ENCODE peak calls at places on chromosomes 16 and 17, in four cellular contexts. One of them, this sample, is unnamed.

GRCh38 chr16:68406458-68407041 is 41.8 kb downstream of the SMPD3 start:
- DNase-seq in H9: no peak
- DNase-seq in neuronal stem cell: no peak
- DNase-seq in IMR-90: peak
- DNase-seq in this sample: peak

GRCh38 chr17:18380471-18381157 is 3.0 kb downstream of the EVPLL start:
- DNase-seq in neuronal stem cell: no peak
- DNase-seq in IMR-90: no peak
- DNase-seq in H9: peak
- DNase-seq in this sample: no peak

GRCh38 chr16:66927918-66928649 is 2.7 kb upstream of the RRAD start:
- DNase-seq in IMR-90: peak
- DNase-seq in H9: no peak
- DNase-seq in neuronal stem cell: no peak
- DNase-seq in this sample: peak

GRCh38 chr17:58039975-58040374 is 32.9 kb upstream of the SRSF1 start:
- DNase-seq in neuronal stem cell: no peak
- DNase-seq in H9: no peak
- DNase-seq in IMR-90: no peak
- DNase-seq in this sample: no peak

GRCh38 chr16:87604572-87605135 is 2.3 kb downstream of the JPH3 start:
- DNase-seq in IMR-90: no peak
- DNase-seq in neuronal stem cell: no peak
- DNase-seq in H9: no peak
- DNase-seq in this sample: no peak

GRCh38 chr17:77233635-77234334 is 93.0 kb downstream of the SEC14L1 start:
- DNase-seq in H9: no peak
- DNase-seq in IMR-90: peak
- DNase-seq in neuronal stem cell: no peak
- DNase-seq in this sample: peak

GRCh38 chr17:75783803-75784472 is 668 bp upstream of the UNK start:
- DNase-seq in IMR-90: no peak
- DNase-seq in neuronal stem cell: no peak
- DNase-seq in H9: no peak
- DNase-seq in this sample: no peak

GRCh38 chr16:70252355-70252988 is 732 bp upstream of the EXOSC6 start:
- DNase-seq in neuronal stem cell: peak
- DNase-seq in IMR-90: peak
- DNase-seq in H9: peak
- DNase-seq in this sample: no peak

GRCh38 chr17:52148969-52149351 is 9.6 kb downstream of the CA10 start:
- DNase-seq in IMR-90: no peak
- DNase-seq in neuronal stem cell: no peak
- DNase-seq in H9: no peak
- DNase-seq in this sample: no peak

GRCh38 chr17:32564325-32564724 is 77.5 kb downstream of the CDK5R1 start:
- DNase-seq in H9: no peak
- DNase-seq in IMR-90: no peak
- DNase-seq in neuronal stem cell: no peak
- DNase-seq in this sample: no peak

GRCh38 chr16:2497116-2497630 is 16.6 kb upstream of the ATP6V0C start:
- DNase-seq in neuronal stem cell: no peak
- DNase-seq in H9: no peak
- DNase-seq in IMR-90: no peak
- DNase-seq in this sample: peak

GRCh38 chr17:58998871-58999270 is 107.8 kb downstream of the TRIM37 start:
- DNase-seq in H9: no peak
- DNase-seq in neuronal stem cell: no peak
- DNase-seq in IMR-90: no peak
- DNase-seq in this sample: no peak

GRCh38 chr17:67376509-67376891 is 581 bp upstream of the PITPNC1 start:
- DNase-seq in neuronal stem cell: no peak
- DNase-seq in IMR-90: peak
- DNase-seq in H9: no peak
- DNase-seq in this sample: no peak

GRCh38 chr17:30344283-30345088 is 10.6 kb upstream of the TMIGD1 start:
- DNase-seq in neuronal stem cell: no peak
- DNase-seq in IMR-90: peak
- DNase-seq in H9: no peak
- DNase-seq in this sample: no peak

GRCh38 chr16:31179747-31180458 is at the start of gene FUS:
- DNase-seq in H9: peak
- DNase-seq in neuronal stem cell: peak
- DNase-seq in IMR-90: peak
- DNase-seq in this sample: peak

GRCh38 chr16:31182391-31182790 is 2.5 kb downstream of the FUS start:
- DNase-seq in neuronal stem cell: no peak
- DNase-seq in H9: no peak
- DNase-seq in IMR-90: no peak
- DNase-seq in this sample: no peak

GRCh38 chr16:31177136-31177535 is 2.8 kb upstream of the FUS start:
- DNase-seq in H9: no peak
- DNase-seq in IMR-90: peak
- DNase-seq in neuronal stem cell: no peak
- DNase-seq in this sample: no peak

GRCh38 chr16:31181102-31181830 is 1.3 kb downstream of the FUS start:
- DNase-seq in neuronal stem cell: peak
- DNase-seq in H9: no peak
- DNase-seq in IMR-90: peak
- DNase-seq in this sample: peak

GRCh38 chr16:31179153-31179746 is 689 bp upstream of the FUS start:
- DNase-seq in H9: no peak
- DNase-seq in neuronal stem cell: no peak
- DNase-seq in IMR-90: no peak
- DNase-seq in this sample: no peak
- H2BK120ac ChIP-seq in H9: no peak
- H2BK120ac ChIP-seq in neuronal stem cell: peak
- H2BK120ac ChIP-seq in IMR-90: peak
- H2BK120ac ChIP-seq in this sample: peak

DNA sequence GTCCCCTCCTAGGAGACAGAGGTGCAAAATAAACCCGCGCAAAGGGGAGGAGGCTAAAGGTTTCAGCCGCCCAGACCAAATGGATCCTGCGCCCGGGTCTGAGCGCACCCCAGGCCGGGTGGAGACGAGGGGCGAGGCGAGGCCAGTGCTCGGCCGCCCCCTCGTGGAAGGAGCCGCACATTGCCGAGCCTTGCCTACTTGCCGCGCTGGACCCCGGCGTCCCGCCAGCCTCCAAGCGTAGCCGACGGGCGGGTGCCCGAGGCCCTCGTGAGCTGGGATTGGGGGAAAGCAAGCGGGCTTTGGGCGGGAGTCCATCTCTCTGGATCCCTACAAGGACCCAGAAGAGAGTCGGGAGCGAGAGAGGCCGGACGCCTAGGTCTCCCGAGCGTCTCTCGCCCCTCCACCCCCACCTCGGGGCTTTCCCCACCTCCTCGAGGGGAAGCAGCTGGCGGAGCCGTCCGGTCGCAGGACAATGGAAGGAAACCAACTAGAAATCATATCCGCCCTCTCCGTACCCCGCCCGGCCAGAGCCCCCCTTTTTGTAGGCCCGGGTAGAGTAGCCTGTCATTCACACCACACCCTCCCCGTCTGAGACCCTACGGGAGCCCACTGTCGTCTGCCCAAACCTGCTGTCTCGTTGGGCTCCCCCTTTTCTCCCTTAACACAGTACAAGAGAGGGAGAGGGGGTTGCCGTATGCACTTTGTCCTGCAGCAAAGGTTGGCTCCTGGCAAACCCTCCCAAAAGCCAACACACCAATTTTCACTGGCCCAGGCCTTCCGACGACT is 664 bp upstream of the BCL6B start:
- DNase-seq in H9: peak
- DNase-seq in IMR-90: peak
- DNase-seq in neuronal stem cell: no peak
- DNase-seq in this sample: peak
- H4K8ac ChIP-seq in H9: no peak
- H4K8ac ChIP-seq in IMR-90: peak
- H4K8ac ChIP-seq in neuronal stem cell: no peak
- H4K8ac ChIP-seq in this sample: peak

DNA sequence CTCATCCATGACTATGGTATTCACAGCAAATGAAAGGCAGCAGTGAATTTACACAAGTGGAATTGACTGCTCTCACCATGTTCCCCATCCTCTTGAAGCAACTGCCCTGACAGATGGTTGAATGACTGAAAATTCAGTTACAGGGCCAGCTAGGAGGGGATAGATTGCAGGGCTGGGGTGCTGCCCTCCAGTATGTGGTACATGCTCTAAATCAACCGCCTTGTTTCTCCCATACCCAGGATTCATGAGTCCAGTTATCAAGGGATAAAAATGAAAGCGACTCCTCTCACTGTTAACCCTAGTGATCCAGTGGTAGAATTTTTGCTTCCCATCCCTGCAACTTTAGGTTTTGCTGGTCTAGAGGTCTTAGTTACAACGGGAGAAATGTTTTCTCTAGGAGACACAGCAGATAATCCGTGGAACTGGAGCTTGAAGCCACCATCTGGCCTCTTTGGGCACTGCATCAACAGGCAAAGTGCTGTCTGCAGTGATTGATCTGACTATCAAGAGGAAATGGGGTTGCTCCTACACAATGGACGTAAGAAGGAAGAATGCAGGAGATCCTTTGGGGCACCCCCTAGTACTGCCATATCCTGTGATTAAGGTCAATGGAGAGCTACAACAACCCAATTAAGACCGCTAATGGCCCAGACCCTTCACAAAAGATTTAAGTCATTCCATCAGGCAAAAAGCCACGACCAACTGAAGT is 32.0 kb downstream of the SCPEP1 start:
- DNase-seq in IMR-90: peak
- DNase-seq in H9: peak
- DNase-seq in neuronal stem cell: peak
- DNase-seq in this sample: peak
- H2BK5ac ChIP-seq in IMR-90: no peak
- H2BK5ac ChIP-seq in H9: no peak
- H2BK5ac ChIP-seq in neuronal stem cell: no peak
- H2BK5ac ChIP-seq in this sample: no peak

DNA sequence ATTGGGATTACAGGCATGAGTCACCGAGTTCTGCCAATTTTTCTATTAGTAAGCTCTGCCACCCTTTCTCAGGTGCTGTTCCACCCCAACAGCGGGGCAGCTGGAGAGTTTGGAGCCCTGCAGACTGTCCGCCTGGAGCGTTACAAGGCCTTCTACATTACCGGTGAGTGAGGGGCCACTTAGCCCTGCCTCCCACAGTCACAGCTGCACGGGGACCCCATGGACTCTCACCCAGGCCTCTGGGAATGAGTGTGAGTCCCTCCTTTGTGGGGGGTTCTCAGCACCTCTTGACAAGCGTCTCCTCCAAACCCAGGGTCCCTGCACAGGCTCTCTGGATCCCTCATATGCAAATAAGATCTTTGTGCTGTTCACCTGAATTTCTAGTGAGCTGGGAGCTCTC is 56.0 kb downstream of the WIPI1 start:
- DNase-seq in IMR-90: no peak
- DNase-seq in H9: peak
- DNase-seq in neuronal stem cell: no peak
- DNase-seq in this sample: no peak
- H2BK120ac ChIP-seq in IMR-90: no peak
- H2BK120ac ChIP-seq in H9: no peak
- H2BK120ac ChIP-seq in neuronal stem cell: no peak
- H2BK120ac ChIP-seq in this sample: no peak

DNA sequence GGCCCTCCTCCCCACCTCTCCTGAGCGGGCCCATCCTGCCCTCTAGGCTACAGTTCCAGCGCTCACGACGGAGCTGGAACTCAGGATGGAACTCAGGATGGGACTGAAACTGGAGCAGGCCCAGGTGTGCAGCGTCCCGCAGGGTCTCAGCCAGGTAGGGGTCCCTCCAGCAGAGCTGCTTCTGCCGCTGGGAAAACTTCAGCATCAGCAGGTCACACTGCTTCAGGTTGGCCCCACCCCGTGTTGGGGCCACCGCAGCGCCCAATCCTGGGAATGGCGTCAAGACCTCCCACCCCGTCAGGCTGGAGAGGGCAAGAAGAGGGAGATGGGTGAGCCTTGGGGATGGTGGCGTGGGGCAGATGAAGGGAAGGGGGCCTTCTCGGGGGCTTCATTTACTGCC is 62.6 kb upstream of the TMEM97 start:
- DNase-seq in neuronal stem cell: no peak
- DNase-seq in IMR-90: no peak
- DNase-seq in H9: no peak
- DNase-seq in this sample: no peak
- H4K8ac ChIP-seq in neuronal stem cell: no peak
- H4K8ac ChIP-seq in IMR-90: no peak
- H4K8ac ChIP-seq in H9: no peak
- H4K8ac ChIP-seq in this sample: no peak

GRCh38 chr16:265002-265529 is 10.7 kb downstream of the RGS11 start:
- DNase-seq in neuronal stem cell: no peak
- DNase-seq in IMR-90: no peak
- DNase-seq in H9: no peak
- DNase-seq in this sample: no peak
- H2BK5ac ChIP-seq in neuronal stem cell: no peak
- H2BK5ac ChIP-seq in IMR-90: no peak
- H2BK5ac ChIP-seq in H9: no peak
- H2BK5ac ChIP-seq in this sample: no peak